ENCODE peak calls at places on chromosomes 13 and 19, in six cellular contexts. L is right lobe of liver, E is fibroblast of the conjunctiva, A is transverse colon, R is GM12865, O is ascending aorta. X is an unnamed sample.

GRCh38 chr13:106680796-106681482 is 113.0 kb upstream of the ARGLU1 start:
- DNase-seq in L (no peak), E (no peak), A (no peak), R (no peak), O (no peak), X (no peak)

GRCh38 chr13:34189946-34190345 is 372.0 kb downstream of the RFC3 start:
- DNase-seq in L (no peak), E (no peak), A (no peak), R (no peak), O (no peak), X (no peak)

GRCh38 chr13:35191883-35192282 is 249.8 kb downstream of the NBEA start:
- DNase-seq in L (no peak), E (peak; percentile 14), A (no peak), R (no peak), O (no peak), X (no peak)

GRCh38 chr19:41612483-41612882 is 14.4 kb downstream of the CEACAM4 start:
- DNase-seq in L (no peak), E (no peak), A (no peak), R (no peak), O (no peak), X (no peak)

GRCh38 chr13:40235160-40235796 is 431.2 kb downstream of the FOXO1 start:
- DNase-seq in L (no peak), E (peak; percentile 72), A (no peak), R (no peak), O (no peak), X (no peak)

GRCh38 chr19:35346193-35347052 is 1.3 kb upstream of the FFAR1 start:
- DNase-seq in L (peak; percentile 57), E (no peak), A (peak; percentile 63), R (peak; percentile 93), O (no peak), X (no peak)

GRCh38 chr13:36130542-36131214 is 504 bp downstream of the DCLK1 start:
- DNase-seq in L (no peak), E (no peak), A (no peak), R (no peak), O (no peak), X (peak; percentile 40)

GRCh38 chr13:110301606-110302131 is 5.3 kb downstream of the COL4A1 start:
- DNase-seq in L (no peak), E (no peak), A (no peak), R (no peak), O (no peak), X (no peak)

GRCh38 chr19:11191273-11191755 is 6.0 kb downstream of the KANK2 start:
- DNase-seq in L (no peak), E (peak; percentile 56), A (peak; percentile 50), R (peak; percentile 50), O (peak; percentile 62), X (peak; percentile 42)

GRCh38 chr13:44244288-44244687 is 129.3 kb upstream of the SERP2 start:
- DNase-seq in L (no peak), E (no peak), A (no peak), R (no peak), O (no peak), X (no peak)

X was measured in thyroid gland.